ENCODE peak calls at places on chromosomes 4 and X, in six cellular contexts. B is stomach, W is Panc1, Z is prostate gland, I is HepG2, A is H1. Q is an unnamed sample.

GRCh38 chrX:134622056-134622812 is 36.0 kb downstream of the PLAC1 start:
- DNase-seq in W (peak), A (no peak), Z (no peak), B (no peak), I (no peak), Q (peak)

GRCh38 chr4:89099034-89099433 is 12.3 kb upstream of the TIGD2 start:
- DNase-seq in I (no peak), Z (no peak), B (no peak), W (no peak), A (no peak), Q (no peak)

GRCh38 chrX:38282044-38282443 is 45.3 kb downstream of the RPGR start:
- DNase-seq in B (no peak), W (no peak), A (no peak), I (no peak), Z (no peak), Q (no peak)

GRCh38 chr4:76802546-76803021 is 95.4 kb downstream of the SOWAHB start:
- DNase-seq in I (no peak), W (no peak), B (no peak), Z (no peak), A (no peak), Q (no peak)

GRCh38 chr4:12555011-12555410 is 929.1 kb downstream of the RAB28 start:
- DNase-seq in W (no peak), I (no peak), B (no peak), A (no peak), Z (no peak), Q (no peak)

GRCh38 chrX:345020-345925 is 26.7 kb upstream of the GTPBP6 start:
- DNase-seq in I (no peak), A (peak), Z (no peak), W (no peak), B (no peak), Q (no peak)

GRCh38 chr4:18049446-18049845 is 27.9 kb upstream of the LCORL start:
- DNase-seq in Z (no peak), I (no peak), W (no peak), B (no peak), A (no peak), Q (no peak)

GRCh38 chrX:8726031-8726652 is 5.8 kb downstream of the ANOS1 start:
- DNase-seq in A (no peak), B (no peak), W (no peak), I (no peak), Z (no peak), Q (no peak)

GRCh38 chr4:107548211-107548905 is 171.7 kb downstream of the PAPSS1 start:
- DNase-seq in I (no peak), W (no peak), Z (peak), A (no peak), B (no peak), Q (no peak)

GRCh38 chr4:112910109-112910736 is 139.2 kb upstream of the ANK2 start:
- DNase-seq in I (no peak), Z (no peak), W (no peak), B (no peak), A (no peak), Q (no peak)

GRCh38 chr4:151099976-151100417 is 569 bp downstream of the RPS3A start:
- DNase-seq in Z (no peak), B (no peak), A (no peak), W (no peak), I (no peak), Q (no peak)

GRCh38 chr4:120071192-120071795 is 4.6 kb upstream of the MAD2L1 start:
- DNase-seq in A (no peak), Z (no peak), I (peak), B (no peak), W (peak), Q (peak)

GRCh38 chr4:137370206-137370633 is 162.1 kb downstream of the PCDH18 start:
- DNase-seq in A (no peak), W (no peak), B (no peak), Z (no peak), I (no peak), Q (no peak)

GRCh38 chrX:101206471-101206870 is 13.1 kb upstream of the DRP2 start:
- DNase-seq in B (no peak), W (peak), Z (no peak), I (peak), A (no peak), Q (no peak)

GRCh38 chr4:15339732-15340131 is 88.1 kb upstream of the C1QTNF7 start:
- DNase-seq in I (no peak), A (no peak), Z (no peak), W (no peak), B (no peak), Q (no peak)

GRCh38 chr4:44319129-44319528 is 129.5 kb downstream of the KCTD8 start:
- DNase-seq in A (no peak), W (no peak), I (no peak), B (no peak), Z (no peak), Q (no peak)

GRCh38 chrX:134423606-134424005 is 36.4 kb upstream of the HPRT1 start:
- DNase-seq in A (no peak), I (peak), Z (no peak), B (no peak), W (no peak), Q (no peak)

GRCh38 chr4:156336516-156336915 is 382.9 kb upstream of the CTSO start:
- DNase-seq in I (no peak), A (no peak), Z (no peak), B (no peak), W (no peak), Q (no peak)

GRCh38 chrX:23901805-23902204 is 5.9 kb downstream of the APOO start:
- DNase-seq in I (peak), B (peak), Z (peak), A (no peak), W (no peak), Q (peak)

GRCh38 chrX:116204947-116205346 is 34.4 kb downstream of the AGTR2 start:
- DNase-seq in W (no peak), Z (peak), I (peak), B (no peak), A (no peak), Q (peak)

GRCh38 chrX:68487254-68487653 is 11.6 kb upstream of the YIPF6 start:
- DNase-seq in A (no peak), I (no peak), B (no peak), Z (no peak), W (no peak), Q (no peak)

GRCh38 chr4:89000844-89001360 is 56.1 kb downstream of the FAM13A start:
- DNase-seq in I (peak), A (no peak), W (no peak), Z (no peak), B (no peak), Q (peak)

GRCh38 chr4:16505726-16506125 is 279.5 kb upstream of the TAPT1 start:
- DNase-seq in B (no peak), I (no peak), A (peak), W (no peak), Z (no peak), Q (no peak)

GRCh38 chr4:38531126-38531737 is 132.8 kb upstream of the KLF3 start:
- DNase-seq in W (no peak), I (no peak), A (no peak), Z (no peak), B (no peak), Q (no peak)

GRCh38 chr4:78756721-78757120 is 19.4 kb upstream of the BMP2K start:
- DNase-seq in W (no peak), I (no peak), A (no peak), Z (no peak), B (no peak), Q (no peak)

GRCh38 chr4:145937021-145937861 is 1.4 kb downstream of the ZNF827 start:
- DNase-seq in Z (peak), A (peak), I (no peak), W (no peak), B (peak), Q (no peak)

GRCh38 chrX:3711331-3711917 is 2.0 kb downstream of the PRKX start:
- DNase-seq in W (no peak), Z (no peak), A (no peak), I (no peak), B (no peak), Q (no peak)

GRCh38 chr4:180060159-180060889 is 2182.9 kb upstream of the TENM3 start:
- DNase-seq in A (no peak), I (no peak), W (no peak), B (no peak), Z (no peak), Q (no peak)

GRCh38 chr4:13537011-13537831 is 7.1 kb downstream of the NKX3-2 start:
- DNase-seq in W (no peak), Z (no peak), I (no peak), B (no peak), A (peak), Q (no peak)

GRCh38 chrX:17591741-17592110 is 145.6 kb upstream of the SCML1 start:
- DNase-seq in W (no peak), A (no peak), B (no peak), I (no peak), Z (no peak), Q (no peak)

GRCh38 chr4:77194366-77194765 is 37.4 kb downstream of the CCNG2 start:
- DNase-seq in B (no peak), I (no peak), A (no peak), W (no peak), Z (no peak), Q (no peak)

GRCh38 chr4:128811571-128812359 is 2.3 kb downstream of the JADE1 start:
- DNase-seq in A (peak), W (no peak), B (peak), Z (peak), I (peak), Q (no peak)

GRCh38 chrX:23797371-23798128 is 14.6 kb downstream of the SAT1 start:
- DNase-seq in Z (peak), B (no peak), I (no peak), A (no peak), W (no peak), Q (no peak)

GRCh38 chrX:132443736-132444135 is 45.1 kb downstream of the MBNL3 start:
- DNase-seq in W (no peak), B (no peak), Z (no peak), I (no peak), A (no peak), Q (no peak)

GRCh38 chr4:83115000-83115399 is 471 bp upstream of the PLAC8 start:
- DNase-seq in W (no peak), Z (no peak), I (no peak), A (no peak), B (no peak), Q (no peak)
- H3K27ac ChIP-seq in W (peak), Z (no peak), I (peak), A (no peak), B (peak), Q (no peak)

GRCh38 chr4:149279790-149280189 is 535.9 kb downstream of the IQCM start:
- DNase-seq in A (no peak), Z (no peak), W (no peak), B (no peak), I (no peak), Q (no peak)
- TF ChIP-seq POLR2AphosphoS5 in A (no peak), Z (no peak), W (no peak), B (no peak), I (no peak), Q (no peak)

GRCh38 chr4:113998026-113998425 is 18.6 kb upstream of the ARSJ start:
- DNase-seq in B (no peak), W (no peak), Z (no peak), I (no peak), A (no peak), Q (no peak)
- H3K4me3 ChIP-seq in B (no peak), W (no peak), Z (no peak), I (no peak), A (no peak), Q (no peak)

GRCh38 chr4:1239949-1240305 is 9.0 kb downstream of the CTBP1 start:
- DNase-seq in I (no peak), B (no peak), W (no peak), Z (no peak), A (no peak), Q (no peak)

GRCh38 chr4:1238676-1239000 is 10.3 kb downstream of the CTBP1 start:
- DNase-seq in A (no peak), W (no peak), B (no peak), I (no peak), Z (no peak), Q (no peak)

GRCh38 chr4:1240721-1241465 is 8.0 kb downstream of the CTBP1 start:
- DNase-seq in A (no peak), I (no peak), Z (no peak), B (no peak), W (no peak), Q (no peak)

GRCh38 chr4:1237981-1238675 is 10.8 kb downstream of the CTBP1 start:
- DNase-seq in A (no peak), B (no peak), W (no peak), I (no peak), Z (no peak), Q (no peak)

GRCh38 chr4:1239141-1239948 is 9.6 kb downstream of the CTBP1 start:
- DNase-seq in A (no peak), Z (no peak), I (no peak), B (no peak), W (no peak), Q (no peak)
- H3K27ac ChIP-seq in A (no peak), Z (no peak), I (no peak), B (no peak), W (no peak), Q (no peak)

GRCh38 chr4:8024073-8024786 is 84.6 kb upstream of the AFAP1 start:
- DNase-seq in I (no peak), W (no peak), A (no peak), Z (no peak), B (no peak), Q (no peak)
- TF ChIP-seq POLR2AphosphoS5 in I (no peak), W (no peak), A (no peak), Z (no peak), B (no peak), Q (no peak)

GRCh38 chr4:142402925-142403324 is 443.2 kb downstream of the INPP4B start:
- DNase-seq in B (no peak), Z (peak), A (no peak), I (no peak), W (no peak), Q (no peak)
- H3K4me3 ChIP-seq in B (no peak), Z (no peak), A (no peak), I (no peak), W (no peak), Q (no peak)

GRCh38 chr4:84691170-84691691 is 108.3 kb downstream of the CDS1 start:
- DNase-seq in I (no peak), W (peak), A (no peak), B (no peak), Z (no peak), Q (no peak)
- H3K27ac ChIP-seq in I (no peak), W (peak), A (no peak), B (no peak), Z (no peak), Q (no peak)

GRCh38 chrX:136182394-136182793 is 35.1 kb downstream of the FHL1 start:
- DNase-seq in Z (no peak), W (no peak), I (no peak), B (no peak), A (no peak), Q (no peak)

GRCh38 chrX:136171420-136171819 is 24.1 kb downstream of the FHL1 start:
- DNase-seq in A (no peak), B (no peak), I (no peak), Z (no peak), W (no peak), Q (no peak)

GRCh38 chrX:136179133-136179532 is 31.8 kb downstream of the FHL1 start:
- DNase-seq in Z (no peak), W (no peak), I (no peak), A (no peak), B (no peak), Q (no peak)

DNA sequence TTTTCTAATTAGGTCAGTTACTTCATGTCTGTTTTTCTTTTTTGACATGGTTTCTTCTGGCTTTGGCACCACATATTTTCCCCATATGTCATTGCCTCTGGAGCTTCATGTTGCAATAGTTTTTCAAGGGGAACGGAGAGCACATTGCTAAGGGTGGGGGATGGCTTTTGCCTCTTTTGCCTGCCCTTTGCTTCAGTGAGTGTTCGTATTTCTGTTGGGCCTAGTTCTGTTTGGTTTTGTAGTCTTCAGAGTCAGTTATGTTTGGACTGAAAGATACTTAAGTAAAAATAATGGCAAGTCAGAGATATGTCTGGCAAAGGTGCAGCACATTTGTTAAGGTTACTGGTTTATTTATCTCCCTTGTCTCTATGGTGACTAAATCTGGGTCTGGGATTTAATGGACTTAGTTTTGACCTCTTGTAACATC is 29.1 kb downstream of the FHL1 start:
- DNase-seq in W (no peak), I (no peak), Z (no peak), A (no peak), B (no peak), Q (no peak)
- TF ChIP-seq POLR2AphosphoS5 in W (no peak), I (no peak), Z (peak), A (no peak), B (peak), Q (no peak)